ENCODE peak calls at places on chromosome 4, in four cellular contexts. P is HepG2, Y is HCT116, F is GM23338. V is an unnamed sample.

GRCh38 chr4:189202182-189202868 is 738.3 kb upstream of the FRG1 start:
- DNase-seq in Y (peak; percentile 28), F (peak; percentile 68), P (peak; percentile 9), V (peak; percentile 44)

GRCh38 chr4:6986067-6986780 is 56.9 kb upstream of the TADA2B start:
- DNase-seq in P (no peak), F (peak; percentile 44), Y (no peak), V (peak; percentile 25)

GRCh38 chr4:185567828-185568442 is 32.6 kb upstream of the PDLIM3 start:
- DNase-seq in Y (no peak), F (no peak), P (peak; percentile 80), V (no peak)

GRCh38 chr4:84482564-84483563 is 16.2 kb downstream of the NKX6-1 start:
- DNase-seq in Y (no peak), F (peak; percentile 94), P (no peak), V (no peak)

GRCh38 chr4:19063662-19064061 is 1042.1 kb upstream of the LCORL start:
- DNase-seq in Y (no peak), F (peak; percentile 30), P (no peak), V (no peak)

GRCh38 chr4:185480016-185480732 is 8.6 kb upstream of the CCDC110 start:
- DNase-seq in P (no peak), F (peak; percentile 44), Y (no peak), V (no peak)

GRCh38 chr4:169485791-169486742 is 126.3 kb downstream of the NEK1 start:
- DNase-seq in Y (peak; percentile 49), F (peak; percentile 66), P (peak; percentile 36), V (peak; percentile 74)

GRCh38 chr4:99755223-99755944 is 61.2 kb upstream of the DAPP1 start:
- DNase-seq in Y (no peak), F (peak; percentile 6), P (no peak), V (peak; percentile 41)

GRCh38 chr4:99960648-99961047 is 10.6 kb upstream of the H2AZ1 start:
- DNase-seq in P (no peak), Y (no peak), F (no peak), V (no peak)

GRCh38 chr4:142406051-142406549 is 440.0 kb downstream of the INPP4B start:
- DNase-seq in P (no peak), F (peak; percentile 35), Y (no peak), V (peak; percentile 78)

GRCh38 chr4:84968936-84969335 is 2.4 kb upstream of the WDFY3 start:
- DNase-seq in F (no peak), P (no peak), Y (no peak), V (no peak)

GRCh38 chr4:683247-683897 is 5.6 kb downstream of the SLC49A3 start:
- DNase-seq in Y (no peak), F (no peak), P (no peak), V (no peak)

GRCh38 chr4:3372933-3373465 is 68.8 kb upstream of the HGFAC start:
- DNase-seq in P (no peak), Y (no peak), F (no peak), V (no peak)

GRCh38 chr4:139214039-139214534 is 37.1 kb upstream of the ELF2 start:
- DNase-seq in F (peak; percentile 78), P (peak; percentile 69), Y (no peak), V (no peak)

GRCh38 chr4:169815606-169816005 is 57.9 kb upstream of the HPF1 start:
- DNase-seq in P (peak; percentile 2), F (no peak), Y (no peak), V (peak; percentile 38)

GRCh38 chr4:111228874-111229273 is 606.0 kb upstream of the PITX2 start:
- DNase-seq in P (no peak), Y (no peak), F (no peak), V (peak; percentile 11)

GRCh38 chr4:107835409-107835808 is 10.7 kb downstream of the SGMS2 start:
- DNase-seq in P (no peak), Y (no peak), F (no peak), V (no peak)

GRCh38 chr4:139555705-139556070 is 331 bp downstream of the SETD7 start:
- DNase-seq in F (no peak), Y (no peak), P (no peak), V (no peak)

GRCh38 chr4:37825943-37826281 is 574 bp upstream of the PGM2 start:
- DNase-seq in P (no peak), F (peak; percentile 37), Y (no peak), V (no peak)

GRCh38 chr4:148441624-148441985 is 609 bp downstream of the NR3C2 start:
- DNase-seq in P (no peak), F (peak; percentile 36), Y (no peak), V (peak; percentile 20)

GRCh38 chr4:91198951-91199350 is 1071.8 kb downstream of the CCSER1 start:
- DNase-seq in F (no peak), Y (no peak), P (no peak), V (no peak)

GRCh38 chr4:31458813-31459212 is 738.6 kb downstream of the PCDH7 start:
- DNase-seq in P (no peak), Y (no peak), F (no peak), V (no peak)

GRCh38 chr4:106652095-106652494 is 283.5 kb upstream of the GIMD1 start:
- DNase-seq in Y (no peak), F (no peak), P (no peak), V (no peak)

GRCh38 chr4:165199722-165200121 is 7.6 kb upstream of the KLHL2 start:
- DNase-seq in Y (no peak), F (no peak), P (no peak), V (peak; percentile 88)

GRCh38 chr4:82044141-82044993 is 329.4 kb downstream of the HNRNPD start:
- DNase-seq in Y (no peak), F (peak; percentile 82), P (no peak), V (peak; percentile 19)

GRCh38 chr4:173448919-173449641 is 50.2 kb upstream of the SCRG1 start:
- DNase-seq in P (no peak), Y (no peak), F (no peak), V (no peak)

GRCh38 chr4:59973496-59973895 is 1226.6 kb upstream of the ADGRL3 start:
- DNase-seq in P (no peak), Y (no peak), F (no peak), V (no peak)

GRCh38 chr4:145679991-145680455 is at the start of gene C4orf51:
- DNase-seq in Y (no peak), P (peak; percentile 10), F (no peak), V (peak; percentile 36)

GRCh38 chr4:100823066-100823992 is 305.5 kb upstream of the EMCN start:
- DNase-seq in F (no peak), Y (peak; percentile 26), P (peak; percentile 82), V (peak; percentile 71)

GRCh38 chr4:158958489-158959270 is 144.2 kb upstream of the RAPGEF2 start:
- DNase-seq in Y (no peak), F (no peak), P (no peak), V (no peak)

GRCh38 chr4:54099959-54100606 is at the start of gene GSX2:
- DNase-seq in Y (no peak), P (no peak), F (peak; percentile 62), V (no peak)

GRCh38 chr4:54102747-54103146 is 2.8 kb downstream of the GSX2 start:
- DNase-seq in Y (no peak), P (no peak), F (no peak), V (no peak)

GRCh38 chr4:54101190-54102041 is 1.5 kb downstream of the GSX2 start:
- DNase-seq in Y (no peak), P (no peak), F (peak; percentile 55), V (no peak)

GRCh38 chr4:54099287-54099958 is 540 bp upstream of the GSX2 start:
- DNase-seq in P (no peak), Y (no peak), F (peak; percentile 67), V (no peak)

GRCh38 chr4:54100607-54101189 is 735 bp downstream of the GSX2 start:
- DNase-seq in F (peak; percentile 39), P (no peak), Y (no peak), V (no peak)
- TF ChIP-seq EZH2 in F (peak; percentile 95), P (peak; percentile 80), Y (no peak), V (no peak)

GRCh38 chr4:73842696-73843095 is 6.2 kb downstream of the CXCL6 start:
- DNase-seq in Y (no peak), F (no peak), P (no peak), V (no peak)
- H3K27ac ChIP-seq in Y (no peak overlapping the region), F (no peak overlapping the region), P (no peak overlapping the region), V (peak overlapping the region; percentile 85)

DNA sequence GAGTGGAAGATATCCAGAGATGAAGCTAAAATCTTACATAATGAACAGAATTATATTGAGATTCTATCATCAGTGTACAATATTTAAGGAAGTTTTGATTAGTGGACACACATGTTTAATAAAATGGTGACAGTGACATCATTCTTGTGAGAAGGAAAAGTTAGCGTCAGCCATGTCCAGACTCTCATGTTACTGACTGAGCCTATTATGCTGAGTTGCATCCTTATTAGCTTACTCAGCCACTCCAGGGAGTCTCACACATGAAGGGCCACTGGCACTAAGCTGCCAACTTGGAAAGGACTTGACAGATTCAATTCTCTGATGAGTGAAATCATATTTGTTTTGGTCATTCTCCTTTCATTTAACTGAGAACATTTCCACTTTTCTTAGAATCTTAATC is 170.6 kb downstream of the BANK1 start:
- DNase-seq in F (no peak), Y (peak; percentile 18), P (no peak), V (no peak)
- H3K79me2 ChIP-seq in F (no peaks in the 10 kb centered on the region), Y (no peaks in the 10 kb centered on the region), P (no peaks in the 10 kb centered on the region), V (no peaks in the 10 kb centered on the region)

GRCh38 chr4:41882622-41883347 is 52.4 kb upstream of the TMEM33 start:
- DNase-seq in Y (no peak), F (peak; percentile 57), P (no peak), V (peak; percentile 39)
- TF ChIP-seq EZH2 in Y (no peak), F (peak; percentile 90), P (no peak), V (no peak)

GRCh38 chr4:77123403-77123802 is 33.6 kb upstream of the CCNG2 start:
- DNase-seq in P (no peak), Y (no peak), F (no peak), V (no peak)
- H3K27ac ChIP-seq in P (no peak overlapping the region), Y (no peak overlapping the region), F (peak overlapping the region; percentile 39), V (no peak overlapping the region)

GRCh38 chr4:74463123-74463522 is 18.2 kb downstream of the AREG start:
- DNase-seq in Y (no peak), F (no peak), P (no peak), V (no peak)

GRCh38 chr4:74471228-74471627 is 26.3 kb downstream of the AREG start:
- DNase-seq in Y (no peak), P (no peak), F (no peak), V (no peak)

GRCh38 chr4:74464291-74464690 is 19.4 kb downstream of the AREG start:
- DNase-seq in F (no peak), Y (no peak), P (no peak), V (no peak)

GRCh38 chr4:74460833-74461232 is 15.9 kb downstream of the AREG start:
- DNase-seq in P (no peak), Y (no peak), F (no peak), V (no peak)

GRCh38 chr4:74466242-74466641 is 21.3 kb downstream of the AREG start:
- DNase-seq in F (no peak), Y (no peak), P (no peak), V (peak; percentile 61)
- H3K79me2 ChIP-seq in F (no peaks in the 10 kb centered on the region), Y (no peaks in the 10 kb centered on the region), P (no peaks in the 10 kb centered on the region), V (no peaks in the 10 kb centered on the region)

GRCh38 chr4:153684182-153685073 is at the start of gene TLR2:
- DNase-seq in P (no peak), Y (no peak), F (peak; percentile 80), V (peak; percentile 43)
- TF ChIP-seq EZH2 in P (no peak), Y (no peak), F (peak; percentile 55), V (no peak)